ENCODE peak calls at places on chromosome 22, in nine cellular contexts. One of them, this sample, is unnamed.

GRCh38 chr22:49091917-49092545 is 735.6 kb downstream of the BRD1 start:
- DNase-seq in HTR-8/SVneo: no peak
- DNase-seq in activated naive CD8-positive, alpha-beta T cell treated with anti-CD3 and anti-CD28 coated beads, Interleukin-2, amount 50 U/mL, for 24 hours: no peak
- DNase-seq in nephron progenitor cell: no peak
- DNase-seq in posterior cingulate gyrus: no peak
- DNase-seq in GM12891: no peak
- DNase-seq in CD8-positive, alpha-beta memory T cell: no peak
- DNase-seq in activated CD8-positive, alpha-beta T cell treated with anti-CD3 and anti-CD28 coated beads for 36 hours: no peak
- DNase-seq in K562: no peak
- DNase-seq in this sample: no peak

GRCh38 chr22:42419328-42419881 is 12.8 kb downstream of the NFAM1 start:
- DNase-seq in HTR-8/SVneo: no peak
- DNase-seq in activated naive CD8-positive, alpha-beta T cell treated with anti-CD3 and anti-CD28 coated beads, Interleukin-2, amount 50 U/mL, for 24 hours: no peak
- DNase-seq in nephron progenitor cell: peak; percentile 35
- DNase-seq in posterior cingulate gyrus: no peak
- DNase-seq in GM12891: peak; percentile 55
- DNase-seq in CD8-positive, alpha-beta memory T cell: no peak
- DNase-seq in activated CD8-positive, alpha-beta T cell treated with anti-CD3 and anti-CD28 coated beads for 36 hours: no peak
- DNase-seq in K562: no peak
- DNase-seq in this sample: no peak

GRCh38 chr22:41471606-41472005 is 2.7 kb downstream of the ACO2 start:
- DNase-seq in HTR-8/SVneo: no peak
- DNase-seq in activated naive CD8-positive, alpha-beta T cell treated with anti-CD3 and anti-CD28 coated beads, Interleukin-2, amount 50 U/mL, for 24 hours: no peak
- DNase-seq in nephron progenitor cell: no peak
- DNase-seq in posterior cingulate gyrus: no peak
- DNase-seq in GM12891: no peak
- DNase-seq in CD8-positive, alpha-beta memory T cell: no peak
- DNase-seq in activated CD8-positive, alpha-beta T cell treated with anti-CD3 and anti-CD28 coated beads for 36 hours: no peak
- DNase-seq in K562: no peak
- DNase-seq in this sample: no peak

GRCh38 chr22:37982938-37983859 is 1.2 kb downstream of the SOX10 start:
- DNase-seq in HTR-8/SVneo: no peak
- DNase-seq in activated naive CD8-positive, alpha-beta T cell treated with anti-CD3 and anti-CD28 coated beads, Interleukin-2, amount 50 U/mL, for 24 hours: no peak
- DNase-seq in nephron progenitor cell: peak; percentile 61
- DNase-seq in posterior cingulate gyrus: no peak
- DNase-seq in GM12891: no peak
- DNase-seq in CD8-positive, alpha-beta memory T cell: no peak
- DNase-seq in activated CD8-positive, alpha-beta T cell treated with anti-CD3 and anti-CD28 coated beads for 36 hours: no peak
- DNase-seq in K562: peak; percentile 37
- DNase-seq in this sample: no peak

GRCh38 chr22:45830531-45831245 is 146.3 kb downstream of the WNT7B start:
- DNase-seq in HTR-8/SVneo: no peak
- DNase-seq in activated naive CD8-positive, alpha-beta T cell treated with anti-CD3 and anti-CD28 coated beads, Interleukin-2, amount 50 U/mL, for 24 hours: no peak
- DNase-seq in nephron progenitor cell: no peak
- DNase-seq in posterior cingulate gyrus: no peak
- DNase-seq in GM12891: no peak
- DNase-seq in CD8-positive, alpha-beta memory T cell: no peak
- DNase-seq in activated CD8-positive, alpha-beta T cell treated with anti-CD3 and anti-CD28 coated beads for 36 hours: no peak
- DNase-seq in K562: no peak
- DNase-seq in this sample: no peak

GRCh38 chr22:37379085-37379484 is 48.2 kb downstream of the ELFN2 start:
- DNase-seq in HTR-8/SVneo: no peak
- DNase-seq in activated naive CD8-positive, alpha-beta T cell treated with anti-CD3 and anti-CD28 coated beads, Interleukin-2, amount 50 U/mL, for 24 hours: no peak
- DNase-seq in nephron progenitor cell: peak; percentile 32
- DNase-seq in posterior cingulate gyrus: no peak
- DNase-seq in GM12891: no peak
- DNase-seq in CD8-positive, alpha-beta memory T cell: no peak
- DNase-seq in activated CD8-positive, alpha-beta T cell treated with anti-CD3 and anti-CD28 coated beads for 36 hours: no peak
- DNase-seq in K562: no peak
- DNase-seq in this sample: no peak

GRCh38 chr22:29031236-29031982 is 30.2 kb downstream of the C22orf31 start:
- DNase-seq in HTR-8/SVneo: peak; percentile 84
- DNase-seq in activated naive CD8-positive, alpha-beta T cell treated with anti-CD3 and anti-CD28 coated beads, Interleukin-2, amount 50 U/mL, for 24 hours: peak; percentile 11
- DNase-seq in nephron progenitor cell: peak; percentile 33
- DNase-seq in posterior cingulate gyrus: peak; percentile 48
- DNase-seq in GM12891: no peak
- DNase-seq in CD8-positive, alpha-beta memory T cell: no peak
- DNase-seq in activated CD8-positive, alpha-beta T cell treated with anti-CD3 and anti-CD28 coated beads for 36 hours: peak; percentile 36
- DNase-seq in K562: peak; percentile 62
- DNase-seq in this sample: no peak

GRCh38 chr22:46830841-46831240 is 68.4 kb downstream of the TBC1D22A start:
- DNase-seq in HTR-8/SVneo: peak; percentile 27
- DNase-seq in activated naive CD8-positive, alpha-beta T cell treated with anti-CD3 and anti-CD28 coated beads, Interleukin-2, amount 50 U/mL, for 24 hours: no peak
- DNase-seq in nephron progenitor cell: no peak
- DNase-seq in posterior cingulate gyrus: no peak
- DNase-seq in GM12891: no peak
- DNase-seq in CD8-positive, alpha-beta memory T cell: no peak
- DNase-seq in activated CD8-positive, alpha-beta T cell treated with anti-CD3 and anti-CD28 coated beads for 36 hours: no peak
- DNase-seq in K562: no peak
- DNase-seq in this sample: no peak

GRCh38 chr22:49774046-49774445 is 53.6 kb downstream of the BRD1 start:
- DNase-seq in HTR-8/SVneo: no peak
- DNase-seq in activated naive CD8-positive, alpha-beta T cell treated with anti-CD3 and anti-CD28 coated beads, Interleukin-2, amount 50 U/mL, for 24 hours: no peak
- DNase-seq in nephron progenitor cell: no peak
- DNase-seq in posterior cingulate gyrus: no peak
- DNase-seq in GM12891: no peak
- DNase-seq in CD8-positive, alpha-beta memory T cell: no peak
- DNase-seq in activated CD8-positive, alpha-beta T cell treated with anti-CD3 and anti-CD28 coated beads for 36 hours: no peak
- DNase-seq in K562: no peak
- DNase-seq in this sample: no peak

GRCh38 chr22:37763652-37764051 is 44.1 kb upstream of the GCAT start:
- DNase-seq in HTR-8/SVneo: no peak
- DNase-seq in activated naive CD8-positive, alpha-beta T cell treated with anti-CD3 and anti-CD28 coated beads, Interleukin-2, amount 50 U/mL, for 24 hours: no peak
- DNase-seq in nephron progenitor cell: no peak
- DNase-seq in posterior cingulate gyrus: no peak
- DNase-seq in GM12891: no peak
- DNase-seq in CD8-positive, alpha-beta memory T cell: no peak
- DNase-seq in activated CD8-positive, alpha-beta T cell treated with anti-CD3 and anti-CD28 coated beads for 36 hours: no peak
- DNase-seq in K562: no peak
- DNase-seq in this sample: no peak

GRCh38 chr22:30855266-30855665 is 113.3 kb downstream of the MORC2 start:
- DNase-seq in HTR-8/SVneo: no peak
- DNase-seq in activated naive CD8-positive, alpha-beta T cell treated with anti-CD3 and anti-CD28 coated beads, Interleukin-2, amount 50 U/mL, for 24 hours: no peak
- DNase-seq in nephron progenitor cell: no peak
- DNase-seq in posterior cingulate gyrus: no peak
- DNase-seq in GM12891: no peak
- DNase-seq in CD8-positive, alpha-beta memory T cell: no peak
- DNase-seq in activated CD8-positive, alpha-beta T cell treated with anti-CD3 and anti-CD28 coated beads for 36 hours: no peak
- DNase-seq in K562: no peak
- DNase-seq in this sample: peak; percentile 60

GRCh38 chr22:19848298-19849224 is 6.1 kb downstream of the GNB1L start:
- DNase-seq in HTR-8/SVneo: peak; percentile 34
- DNase-seq in activated naive CD8-positive, alpha-beta T cell treated with anti-CD3 and anti-CD28 coated beads, Interleukin-2, amount 50 U/mL, for 24 hours: no peak
- DNase-seq in nephron progenitor cell: no peak
- DNase-seq in posterior cingulate gyrus: no peak
- DNase-seq in GM12891: no peak
- DNase-seq in CD8-positive, alpha-beta memory T cell: no peak
- DNase-seq in activated CD8-positive, alpha-beta T cell treated with anti-CD3 and anti-CD28 coated beads for 36 hours: no peak
- DNase-seq in K562: no peak
- DNase-seq in this sample: no peak

GRCh38 chr22:37749223-37749622 is 52.4 kb downstream of the TRIOBP start:
- DNase-seq in HTR-8/SVneo: no peak
- DNase-seq in activated naive CD8-positive, alpha-beta T cell treated with anti-CD3 and anti-CD28 coated beads, Interleukin-2, amount 50 U/mL, for 24 hours: no peak
- DNase-seq in nephron progenitor cell: no peak
- DNase-seq in posterior cingulate gyrus: no peak
- DNase-seq in GM12891: no peak
- DNase-seq in CD8-positive, alpha-beta memory T cell: no peak
- DNase-seq in activated CD8-positive, alpha-beta T cell treated with anti-CD3 and anti-CD28 coated beads for 36 hours: no peak
- DNase-seq in K562: no peak
- DNase-seq in this sample: no peak

GRCh38 chr22:30667092-30667485 is 586 bp downstream of the DUSP18 start:
- DNase-seq in HTR-8/SVneo: no peak
- DNase-seq in activated naive CD8-positive, alpha-beta T cell treated with anti-CD3 and anti-CD28 coated beads, Interleukin-2, amount 50 U/mL, for 24 hours: no peak
- DNase-seq in nephron progenitor cell: no peak
- DNase-seq in posterior cingulate gyrus: no peak
- DNase-seq in GM12891: no peak
- DNase-seq in CD8-positive, alpha-beta memory T cell: no peak
- DNase-seq in activated CD8-positive, alpha-beta T cell treated with anti-CD3 and anti-CD28 coated beads for 36 hours: peak; percentile 29
- DNase-seq in K562: no peak
- DNase-seq in this sample: no peak

GRCh38 chr22:45537734-45538181 is 35.1 kb downstream of the FBLN1 start:
- DNase-seq in HTR-8/SVneo: no peak
- DNase-seq in activated naive CD8-positive, alpha-beta T cell treated with anti-CD3 and anti-CD28 coated beads, Interleukin-2, amount 50 U/mL, for 24 hours: no peak
- DNase-seq in nephron progenitor cell: no peak
- DNase-seq in posterior cingulate gyrus: peak; percentile 49
- DNase-seq in GM12891: no peak
- DNase-seq in CD8-positive, alpha-beta memory T cell: no peak
- DNase-seq in activated CD8-positive, alpha-beta T cell treated with anti-CD3 and anti-CD28 coated beads for 36 hours: no peak
- DNase-seq in K562: no peak
- DNase-seq in this sample: no peak

GRCh38 chr22:40637181-40638150 is 947 bp upstream of the MRTFA start:
- DNase-seq in HTR-8/SVneo: no peak
- DNase-seq in activated naive CD8-positive, alpha-beta T cell treated with anti-CD3 and anti-CD28 coated beads, Interleukin-2, amount 50 U/mL, for 24 hours: peak; percentile 70
- DNase-seq in nephron progenitor cell: no peak
- DNase-seq in posterior cingulate gyrus: peak; percentile 65
- DNase-seq in GM12891: no peak
- DNase-seq in CD8-positive, alpha-beta memory T cell: peak; percentile 29
- DNase-seq in activated CD8-positive, alpha-beta T cell treated with anti-CD3 and anti-CD28 coated beads for 36 hours: peak; percentile 73
- DNase-seq in K562: no peak
- DNase-seq in this sample: no peak

GRCh38 chr22:25402160-25402500 is 162.3 kb upstream of the GRK3 start:
- DNase-seq in HTR-8/SVneo: no peak
- DNase-seq in activated naive CD8-positive, alpha-beta T cell treated with anti-CD3 and anti-CD28 coated beads, Interleukin-2, amount 50 U/mL, for 24 hours: no peak
- DNase-seq in nephron progenitor cell: no peak
- DNase-seq in posterior cingulate gyrus: no peak
- DNase-seq in GM12891: no peak
- DNase-seq in CD8-positive, alpha-beta memory T cell: no peak
- DNase-seq in activated CD8-positive, alpha-beta T cell treated with anti-CD3 and anti-CD28 coated beads for 36 hours: no peak
- DNase-seq in K562: no peak
- DNase-seq in this sample: no peak

GRCh38 chr22:29112102-29112501 is 39.3 kb downstream of the KREMEN1 start:
- DNase-seq in HTR-8/SVneo: no peak
- DNase-seq in activated naive CD8-positive, alpha-beta T cell treated with anti-CD3 and anti-CD28 coated beads, Interleukin-2, amount 50 U/mL, for 24 hours: no peak
- DNase-seq in nephron progenitor cell: no peak
- DNase-seq in posterior cingulate gyrus: no peak
- DNase-seq in GM12891: no peak
- DNase-seq in CD8-positive, alpha-beta memory T cell: no peak
- DNase-seq in activated CD8-positive, alpha-beta T cell treated with anti-CD3 and anti-CD28 coated beads for 36 hours: no peak
- DNase-seq in K562: no peak
- DNase-seq in this sample: no peak

GRCh38 chr22:28051787-28052356 is 132.8 kb upstream of the PITPNB start:
- DNase-seq in HTR-8/SVneo: peak; percentile 29
- DNase-seq in activated naive CD8-positive, alpha-beta T cell treated with anti-CD3 and anti-CD28 coated beads, Interleukin-2, amount 50 U/mL, for 24 hours: peak; percentile 55
- DNase-seq in nephron progenitor cell: peak; percentile 88
- DNase-seq in posterior cingulate gyrus: peak; percentile 72
- DNase-seq in GM12891: no peak
- DNase-seq in CD8-positive, alpha-beta memory T cell: no peak
- DNase-seq in activated CD8-positive, alpha-beta T cell treated with anti-CD3 and anti-CD28 coated beads for 36 hours: peak; percentile 57
- DNase-seq in K562: peak; percentile 29
- DNase-seq in this sample: no peak

GRCh38 chr22:42595434-42595833 is 19.2 kb downstream of the POLDIP3 start:
- DNase-seq in HTR-8/SVneo: no peak
- DNase-seq in activated naive CD8-positive, alpha-beta T cell treated with anti-CD3 and anti-CD28 coated beads, Interleukin-2, amount 50 U/mL, for 24 hours: no peak
- DNase-seq in nephron progenitor cell: no peak
- DNase-seq in posterior cingulate gyrus: no peak
- DNase-seq in GM12891: no peak
- DNase-seq in CD8-positive, alpha-beta memory T cell: no peak
- DNase-seq in activated CD8-positive, alpha-beta T cell treated with anti-CD3 and anti-CD28 coated beads for 36 hours: no peak
- DNase-seq in K562: no peak
- DNase-seq in this sample: no peak

GRCh38 chr22:22388055-22388454 is 120.5 kb downstream of the ZNF280B start:
- DNase-seq in HTR-8/SVneo: no peak
- DNase-seq in activated naive CD8-positive, alpha-beta T cell treated with anti-CD3 and anti-CD28 coated beads, Interleukin-2, amount 50 U/mL, for 24 hours: no peak
- DNase-seq in nephron progenitor cell: no peak
- DNase-seq in posterior cingulate gyrus: no peak
- DNase-seq in GM12891: no peak
- DNase-seq in CD8-positive, alpha-beta memory T cell: no peak
- DNase-seq in activated CD8-positive, alpha-beta T cell treated with anti-CD3 and anti-CD28 coated beads for 36 hours: no peak
- DNase-seq in K562: no peak
- DNase-seq in this sample: no peak